ENCODE peak calls at places on chromosomes 5 and 9, in seven cellular contexts. One of them, this sample, is unnamed.
A peak's percentile ranks its signal among the peaks of the same experiment; 100 is the strongest.

GRCh38 chr5:58497956-58498942 is 7.0 kb downstream of the GAPT start:
- DNase-seq in activated effector memory CD4-positive, alpha-beta T cell treated with anti-CD3 and anti-CD28 coated beads, Interleukin-2, amount 50 U/mL, for 16 hours: no peak
- DNase-seq in IMR-90: peak; percentile 41
- DNase-seq in pons: peak; percentile 39
- DNase-seq in left ventricle myocardium inferior: no peak
- DNase-seq in AG08396: peak; percentile 22
- DNase-seq in mucosa of descending colon: no peak
- DNase-seq in this sample: no peak

GRCh38 chr9:93143830-93144530 is 9.9 kb upstream of the NINJ1 start:
- DNase-seq in activated effector memory CD4-positive, alpha-beta T cell treated with anti-CD3 and anti-CD28 coated beads, Interleukin-2, amount 50 U/mL, for 16 hours: peak; percentile 81
- DNase-seq in IMR-90: no peak
- DNase-seq in pons: peak; percentile 98
- DNase-seq in left ventricle myocardium inferior: no peak
- DNase-seq in AG08396: no peak
- DNase-seq in mucosa of descending colon: peak; percentile 62
- DNase-seq in this sample: no peak

GRCh38 chr9:132288956-132289355 is 65.8 kb downstream of the SETX start:
- DNase-seq in activated effector memory CD4-positive, alpha-beta T cell treated with anti-CD3 and anti-CD28 coated beads, Interleukin-2, amount 50 U/mL, for 16 hours: no peak
- DNase-seq in IMR-90: peak; percentile 35
- DNase-seq in pons: no peak
- DNase-seq in left ventricle myocardium inferior: no peak
- DNase-seq in AG08396: no peak
- DNase-seq in mucosa of descending colon: no peak
- DNase-seq in this sample: no peak

GRCh38 chr5:136007271-136007670 is 21.5 kb upstream of the TGFBI start:
- DNase-seq in activated effector memory CD4-positive, alpha-beta T cell treated with anti-CD3 and anti-CD28 coated beads, Interleukin-2, amount 50 U/mL, for 16 hours: no peak
- DNase-seq in IMR-90: no peak
- DNase-seq in pons: no peak
- DNase-seq in left ventricle myocardium inferior: no peak
- DNase-seq in AG08396: no peak
- DNase-seq in mucosa of descending colon: no peak
- DNase-seq in this sample: no peak

GRCh38 chr5:128097224-128097623 is 13.7 kb downstream of the SLC12A2 start:
- DNase-seq in activated effector memory CD4-positive, alpha-beta T cell treated with anti-CD3 and anti-CD28 coated beads, Interleukin-2, amount 50 U/mL, for 16 hours: no peak
- DNase-seq in IMR-90: no peak
- DNase-seq in pons: no peak
- DNase-seq in left ventricle myocardium inferior: no peak
- DNase-seq in AG08396: no peak
- DNase-seq in mucosa of descending colon: no peak
- DNase-seq in this sample: no peak

GRCh38 chr9:38036359-38037084 is 32.5 kb downstream of the SHB start:
- DNase-seq in activated effector memory CD4-positive, alpha-beta T cell treated with anti-CD3 and anti-CD28 coated beads, Interleukin-2, amount 50 U/mL, for 16 hours: no peak
- DNase-seq in IMR-90: peak; percentile 67
- DNase-seq in pons: no peak
- DNase-seq in left ventricle myocardium inferior: no peak
- DNase-seq in AG08396: peak; percentile 53
- DNase-seq in mucosa of descending colon: no peak
- DNase-seq in this sample: no peak

GRCh38 chr5:103573411-103573810 is 10.8 kb upstream of the NUDT12 start:
- DNase-seq in activated effector memory CD4-positive, alpha-beta T cell treated with anti-CD3 and anti-CD28 coated beads, Interleukin-2, amount 50 U/mL, for 16 hours: no peak
- DNase-seq in IMR-90: no peak
- DNase-seq in pons: no peak
- DNase-seq in left ventricle myocardium inferior: no peak
- DNase-seq in AG08396: no peak
- DNase-seq in mucosa of descending colon: no peak
- DNase-seq in this sample: no peak

GRCh38 chr9:126475933-126476555 is 137.7 kb upstream of the LMX1B start:
- DNase-seq in activated effector memory CD4-positive, alpha-beta T cell treated with anti-CD3 and anti-CD28 coated beads, Interleukin-2, amount 50 U/mL, for 16 hours: no peak
- DNase-seq in IMR-90: no peak
- DNase-seq in pons: no peak
- DNase-seq in left ventricle myocardium inferior: no peak
- DNase-seq in AG08396: no peak
- DNase-seq in mucosa of descending colon: no peak
- DNase-seq in this sample: no peak

GRCh38 chr9:36092509-36093215 is 43.9 kb upstream of the GLIPR2 start:
- DNase-seq in activated effector memory CD4-positive, alpha-beta T cell treated with anti-CD3 and anti-CD28 coated beads, Interleukin-2, amount 50 U/mL, for 16 hours: peak; percentile 72
- DNase-seq in IMR-90: no peak
- DNase-seq in pons: peak; percentile 59
- DNase-seq in left ventricle myocardium inferior: no peak
- DNase-seq in AG08396: no peak
- DNase-seq in mucosa of descending colon: peak; percentile 43
- DNase-seq in this sample: no peak

GRCh38 chr5:125059255-125060050 is 313.0 kb upstream of the ZNF608 start:
- DNase-seq in activated effector memory CD4-positive, alpha-beta T cell treated with anti-CD3 and anti-CD28 coated beads, Interleukin-2, amount 50 U/mL, for 16 hours: no peak
- DNase-seq in IMR-90: peak; percentile 54
- DNase-seq in pons: no peak
- DNase-seq in left ventricle myocardium inferior: no peak
- DNase-seq in AG08396: no peak
- DNase-seq in mucosa of descending colon: no peak
- DNase-seq in this sample: no peak

GRCh38 chr9:70135176-70135575 is 91.5 kb downstream of the MAMDC2 start:
- DNase-seq in activated effector memory CD4-positive, alpha-beta T cell treated with anti-CD3 and anti-CD28 coated beads, Interleukin-2, amount 50 U/mL, for 16 hours: no peak
- DNase-seq in IMR-90: no peak
- DNase-seq in pons: no peak
- DNase-seq in left ventricle myocardium inferior: no peak
- DNase-seq in AG08396: no peak
- DNase-seq in mucosa of descending colon: no peak
- DNase-seq in this sample: no peak

GRCh38 chr9:4417578-4418325 is 72.5 kb upstream of the SLC1A1 start:
- DNase-seq in activated effector memory CD4-positive, alpha-beta T cell treated with anti-CD3 and anti-CD28 coated beads, Interleukin-2, amount 50 U/mL, for 16 hours: no peak
- DNase-seq in IMR-90: peak; percentile 2
- DNase-seq in pons: no peak
- DNase-seq in left ventricle myocardium inferior: no peak
- DNase-seq in AG08396: no peak
- DNase-seq in mucosa of descending colon: no peak
- DNase-seq in this sample: no peak

GRCh38 chr5:54312499-54312898 is 2.1 kb upstream of the ARL15 start:
- DNase-seq in activated effector memory CD4-positive, alpha-beta T cell treated with anti-CD3 and anti-CD28 coated beads, Interleukin-2, amount 50 U/mL, for 16 hours: no peak
- DNase-seq in IMR-90: no peak
- DNase-seq in pons: no peak
- DNase-seq in left ventricle myocardium inferior: no peak
- DNase-seq in AG08396: no peak
- DNase-seq in mucosa of descending colon: no peak
- DNase-seq in this sample: no peak

GRCh38 chr5:135012033-135012588 is 21.9 kb downstream of the PITX1 start:
- DNase-seq in activated effector memory CD4-positive, alpha-beta T cell treated with anti-CD3 and anti-CD28 coated beads, Interleukin-2, amount 50 U/mL, for 16 hours: no peak
- DNase-seq in IMR-90: no peak
- DNase-seq in pons: no peak
- DNase-seq in left ventricle myocardium inferior: no peak
- DNase-seq in AG08396: no peak
- DNase-seq in mucosa of descending colon: no peak
- DNase-seq in this sample: peak; percentile 63

GRCh38 chr5:56838409-56839039 is 23.2 kb downstream of the MAP3K1 start:
- DNase-seq in activated effector memory CD4-positive, alpha-beta T cell treated with anti-CD3 and anti-CD28 coated beads, Interleukin-2, amount 50 U/mL, for 16 hours: no peak
- DNase-seq in IMR-90: peak; percentile 74
- DNase-seq in pons: peak; percentile 88
- DNase-seq in left ventricle myocardium inferior: no peak
- DNase-seq in AG08396: no peak
- DNase-seq in mucosa of descending colon: no peak
- DNase-seq in this sample: no peak

GRCh38 chr9:110357510-110357909 is 19.8 kb upstream of the TXNDC8 start:
- DNase-seq in activated effector memory CD4-positive, alpha-beta T cell treated with anti-CD3 and anti-CD28 coated beads, Interleukin-2, amount 50 U/mL, for 16 hours: no peak
- DNase-seq in IMR-90: no peak
- DNase-seq in pons: no peak
- DNase-seq in left ventricle myocardium inferior: no peak
- DNase-seq in AG08396: no peak
- DNase-seq in mucosa of descending colon: no peak
- DNase-seq in this sample: no peak

GRCh38 chr5:55222061-55222818 is 4.9 kb downstream of the MCIDAS start:
- DNase-seq in activated effector memory CD4-positive, alpha-beta T cell treated with anti-CD3 and anti-CD28 coated beads, Interleukin-2, amount 50 U/mL, for 16 hours: no peak
- DNase-seq in IMR-90: no peak
- DNase-seq in pons: no peak
- DNase-seq in left ventricle myocardium inferior: no peak
- DNase-seq in AG08396: peak; percentile 11
- DNase-seq in mucosa of descending colon: no peak
- DNase-seq in this sample: no peak

GRCh38 chr9:114034663-114035062 is 43.4 kb downstream of the AMBP start:
- DNase-seq in activated effector memory CD4-positive, alpha-beta T cell treated with anti-CD3 and anti-CD28 coated beads, Interleukin-2, amount 50 U/mL, for 16 hours: peak; percentile 54
- DNase-seq in IMR-90: no peak
- DNase-seq in pons: peak; percentile 15
- DNase-seq in left ventricle myocardium inferior: no peak
- DNase-seq in AG08396: no peak
- DNase-seq in mucosa of descending colon: no peak
- DNase-seq in this sample: peak; percentile 67

GRCh38 chr5:143882520-143882919 is 70.6 kb downstream of the HMHB1 start:
- DNase-seq in activated effector memory CD4-positive, alpha-beta T cell treated with anti-CD3 and anti-CD28 coated beads, Interleukin-2, amount 50 U/mL, for 16 hours: no peak
- DNase-seq in IMR-90: peak; percentile 55
- DNase-seq in pons: no peak
- DNase-seq in left ventricle myocardium inferior: no peak
- DNase-seq in AG08396: no peak
- DNase-seq in mucosa of descending colon: no peak
- DNase-seq in this sample: no peak

This sample was measured in cardiac septum.